ENCODE peak calls at places on chromosomes 5 and 9, in five cellular contexts. O, H, R, G and X are unnamed samples.

GRCh38 chr5:167565555-167565954 is 725.9 kb upstream of the WWC1 start:
- DNase-seq in O (no peak), H (peak; percentile 20), R (no peak), G (no peak), X (peak; percentile 35)

GRCh38 chr5:56405536-56405935 is 172.4 kb upstream of the ANKRD55 start:
- DNase-seq in O (no peak), H (no peak), R (no peak), G (no peak), X (peak; percentile 28)

GRCh38 chr5:140224658-140225057 is 49.7 kb downstream of the CYSTM1 start:
- DNase-seq in O (no peak), H (no peak), R (no peak), G (no peak), X (no peak)

GRCh38 chr5:66959668-66960067 is 236.9 kb downstream of the CD180 start:
- DNase-seq in O (peak; percentile 72), H (peak; percentile 54), R (no peak), G (no peak), X (peak; percentile 79)

GRCh38 chr9:92501671-92502393 is 19.5 kb upstream of the ASPN start:
- DNase-seq in O (peak; percentile 43), H (peak; percentile 51), R (peak; percentile 54), G (no peak), X (peak; percentile 55)

GRCh38 chr9:93525476-93525875 is 50.9 kb upstream of the PHF2 start:
- DNase-seq in O (no peak), H (no peak), R (no peak), G (no peak), X (no peak)

GRCh38 chr5:149831492-149831891 is 101.4 kb downstream of the PPARGC1B start:
- DNase-seq in O (no peak), H (peak; percentile 37), R (no peak), G (no peak), X (peak; percentile 67)

GRCh38 chr5:141477169-141477568 is 1.4 kb downstream of the PCDHGC3 start:
- DNase-seq in O (no peak), H (no peak), R (no peak), G (no peak), X (no peak)

GRCh38 chr5:98341038-98341710 is 432.3 kb upstream of the RGMB start:
- DNase-seq in O (no peak), H (peak; percentile 99), R (no peak), G (no peak), X (peak; percentile 68)

GRCh38 chr5:74340476-74340875 is 300.1 kb downstream of the ENC1 start:
- DNase-seq in O (no peak), H (no peak), R (no peak), G (no peak), X (no peak)

GRCh38 chr5:170985486-170985885 is 123.7 kb downstream of the RANBP17 start:
- DNase-seq in O (no peak), H (peak; percentile 10), R (no peak), G (no peak), X (peak; percentile 22)

GRCh38 chr5:149938791-149939358 is 5.7 kb downstream of the PDE6A start:
- DNase-seq in O (peak; percentile 98), H (peak; percentile 84), R (peak; percentile 26), G (no peak), X (peak; percentile 97)

GRCh38 chr5:78586251-78586650 is 62.3 kb downstream of the LHFPL2 start:
- DNase-seq in O (peak; percentile 86), H (peak; percentile 100), R (peak; percentile 22), G (no peak), X (peak; percentile 99)

GRCh38 chr5:154196955-154197652 is 6.6 kb downstream of the GALNT10 start:
- DNase-seq in O (peak; percentile 50), H (peak; percentile 87), R (no peak), G (no peak), X (peak; percentile 31)

GRCh38 chr9:22103650-22104575 is 94.8 kb upstream of the CDKN2B start:
- DNase-seq in O (peak; percentile 51), H (peak; percentile 75), R (no peak), G (no peak), X (peak; percentile 31)

GRCh38 chr5:42397267-42397666 is 26.0 kb upstream of the GHR start:
- DNase-seq in O (no peak), H (no peak), R (no peak), G (peak; percentile 48), X (no peak)

GRCh38 chr5:181224390-181225234 is 1.5 kb downstream of the TRIM41 start:
- DNase-seq in O (no peak), H (no peak), R (no peak), G (no peak), X (no peak)

GRCh38 chr5:10366310-10367297 is 13.1 kb downstream of the MARCHF6 start:
- DNase-seq in O (peak; percentile 61), H (peak; percentile 54), R (no peak), G (no peak), X (peak; percentile 81)

GRCh38 chr5:147554285-147554817 is 44.5 kb upstream of the DPYSL3 start:
- DNase-seq in O (peak; percentile 38), H (peak; percentile 77), R (no peak), G (no peak), X (peak; percentile 33)

GRCh38 chr9:129572052-129572425 is 48.9 kb downstream of the C9orf50 start:
- DNase-seq in O (no peak), H (no peak), R (no peak), G (no peak), X (no peak)

GRCh38 chr5:34538026-34538672 is 118.0 kb upstream of the RAI14 start:
- DNase-seq in O (no peak), H (peak; percentile 31), R (no peak), G (peak; percentile 69), X (peak; percentile 55)

GRCh38 chr9:34322899-34323591 is 6.0 kb downstream of the KIF24 start:
- DNase-seq in O (no peak), H (peak; percentile 23), R (no peak), G (no peak), X (no peak)
- H3K4me3 ChIP-seq in O (no peak overlapping the region), H (no peak overlapping the region), R (no peak overlapping the region), G (no peak overlapping the region), X (no peak overlapping the region)

GRCh38 chr9:114929166-114929565 is 1.2 kb downstream of the TNFSF8 start:
- DNase-seq in O (no peak), H (no peak), R (no peak), G (no peak), X (no peak)
- TF ChIP-seq CTCF in O (no peak), H (no peak), R (no peak), G (no peak), X (no peak)

DNA sequence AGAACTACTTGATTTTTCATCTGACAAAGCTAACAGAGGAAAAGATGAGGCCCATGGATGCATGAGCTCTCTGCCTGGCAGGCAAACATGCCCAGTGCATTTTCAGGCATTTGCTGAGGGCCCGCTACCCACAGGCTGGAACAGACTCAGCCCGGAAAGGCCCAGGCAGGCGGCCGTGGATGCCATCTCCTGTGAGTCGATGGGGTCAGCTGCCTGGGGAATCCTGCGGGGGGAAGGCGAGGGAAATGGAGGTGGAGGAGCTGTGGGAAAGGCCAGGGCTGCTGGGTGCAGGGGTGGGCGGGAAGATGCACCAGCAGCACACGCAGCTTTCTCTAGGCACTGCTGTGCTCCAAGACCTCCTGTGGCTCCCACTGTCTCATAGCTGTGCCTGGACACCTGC is 13.7 kb downstream of the SLC9A3 start:
- DNase-seq in O (no peak), H (no peak), R (no peak), G (no peak), X (no peak)
- H3K27me3 ChIP-seq in O (peaks cover 90% of the 10 kb centered on the region), H (peaks cover 48% of the 10 kb centered on the region), R (peaks cover 47% of the 10 kb centered on the region), G (peaks cover 26% of the 10 kb centered on the region), X (peaks cover 9% of the 10 kb centered on the region)

GRCh38 chr9:133791069-133791468 is 52.9 kb upstream of the SARDH start:
- DNase-seq in O (no peak), H (no peak), R (no peak), G (no peak), X (no peak)
- H3K4me3 ChIP-seq in O (no peak overlapping the region), H (no peak overlapping the region), R (no peak overlapping the region), G (no peak overlapping the region), X (no peak overlapping the region)

DNA sequence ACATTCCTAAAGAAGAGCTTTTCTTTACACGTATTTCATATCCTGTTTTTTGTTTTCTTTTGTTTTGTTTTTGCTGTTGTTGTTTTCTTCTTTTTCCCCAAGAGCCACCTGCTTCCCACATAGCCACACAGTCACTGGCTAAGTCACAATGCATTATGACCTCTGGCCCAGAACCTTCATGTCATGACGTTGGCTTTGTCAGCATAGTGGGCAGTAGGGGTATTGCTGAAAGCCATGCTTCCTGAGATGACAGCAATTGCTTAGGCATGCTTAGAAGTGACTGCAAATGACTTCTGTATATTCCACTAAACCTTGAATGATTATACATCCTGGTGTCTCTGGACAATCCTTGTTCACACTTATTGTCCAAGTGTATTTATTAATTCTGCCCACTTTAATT is 375.8 kb downstream of the TAF11L14 start:
- DNase-seq in O (no peak), H (no peak), R (no peak), G (no peak), X (no peak)
- TF ChIP-seq CTCF in O (no peak), H (no peak), R (no peak), G (no peak), X (no peak)

DNA sequence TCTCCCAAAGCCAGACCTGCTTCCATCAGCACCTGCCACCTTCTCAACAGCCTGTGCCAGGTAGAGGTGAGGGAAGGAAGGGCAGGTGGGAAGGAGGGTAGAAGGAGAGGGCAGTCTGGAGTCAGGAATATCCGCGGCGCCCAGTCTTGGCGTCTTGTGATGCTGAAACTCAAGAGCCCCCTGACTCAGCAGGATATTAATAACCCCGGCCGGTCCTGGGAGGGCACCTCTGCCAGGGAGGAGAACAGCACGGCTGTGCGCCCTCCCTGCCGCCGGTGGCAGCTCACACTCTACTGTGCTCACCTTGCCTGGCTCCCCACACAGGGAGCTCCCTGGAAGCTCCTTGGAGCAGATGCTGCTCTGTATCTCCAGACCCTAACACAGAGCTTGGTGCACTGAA is 11.6 kb upstream of the NTNG2 start:
- DNase-seq in O (no peak), H (no peak), R (peak; percentile 53), G (no peak), X (no peak)
- H3K27me3 ChIP-seq in O (peaks cover 95% of the 10 kb centered on the region), H (peaks cover 88% of the 10 kb centered on the region), R (peaks cover under 1% of the 10 kb centered on the region), G (peaks cover 25% of the 10 kb centered on the region), X (peaks cover 17% of the 10 kb centered on the region)

GRCh38 chr5:1651250-1651649 is 127.5 kb upstream of the LPCAT1 start:
- DNase-seq in O (no peak), H (no peak), R (no peak), G (no peak), X (no peak)

GRCh38 chr5:1651971-1652872 is 128.5 kb upstream of the LPCAT1 start:
- DNase-seq in O (no peak), H (no peak), R (no peak), G (no peak), X (no peak)

GRCh38 chr5:1654786-1655495 is 131.2 kb upstream of the LPCAT1 start:
- DNase-seq in O (no peak), H (no peak), R (no peak), G (peak; percentile 57), X (no peak)

GRCh38 chr5:1655496-1656270 is 131.9 kb upstream of the LPCAT1 start:
- DNase-seq in O (no peak), H (no peak), R (no peak), G (peak; percentile 56), X (no peak)

GRCh38 chr5:1652873-1653707 is 129.3 kb upstream of the LPCAT1 start:
- DNase-seq in O (no peak), H (no peak), R (no peak), G (peak; percentile 63), X (no peak)
- H3K4me3 ChIP-seq in O (no peak overlapping the region), H (no peak overlapping the region), R (no peak overlapping the region), G (no peak overlapping the region), X (no peak overlapping the region)